ENCODE peak calls at places on chromosomes 16 and 17, in ten cellular contexts. K is vagina, B is GM23338, W is GM12891, R is suprapubic skin, M is HL-60, C is endothelial cell of umbilical vein, S is breast epithelium, X is stomach, I is GM12878. Q is an unnamed sample.

GRCh38 chr16:79287424-79287917 is 313.1 kb downstream of the MAF start:
- DNase-seq in M (no peak), W (no peak), R (no peak), C (no peak), I (no peak), B (no peak), X (no peak), K (no peak), S (no peak), Q (no peak)

GRCh38 chr16:63461248-63461841 is 1425.1 kb upstream of the CDH8 start:
- DNase-seq in X (no peak), W (no peak), C (peak; percentile 72), R (no peak), I (no peak), S (no peak), K (no peak), B (peak; percentile 75), M (no peak), Q (peak; percentile 7)

GRCh38 chr17:66652840-66653507 is 181.9 kb upstream of the CACNG5 start:
- DNase-seq in R (no peak), B (no peak), W (no peak), K (no peak), I (no peak), C (peak; percentile 14), M (no peak), S (no peak), X (no peak), Q (no peak)

GRCh38 chr17:78828470-78829185 is 12.0 kb downstream of the USP36 start:
- DNase-seq in M (no peak), B (peak; percentile 30), K (no peak), I (no peak), C (peak; percentile 35), R (no peak), W (no peak), S (no peak), X (no peak), Q (no peak)

GRCh38 chr16:70685061-70685937 is 554 bp downstream of the MTSS2 start:
- DNase-seq in I (no peak), K (no peak), W (peak; percentile 73), R (no peak), B (no peak), X (no peak), S (no peak), C (no peak), M (no peak), Q (no peak)

GRCh38 chr17:75920045-75920560 is 15.4 kb upstream of the MRPL38 start:
- DNase-seq in K (no peak), I (no peak), W (no peak), M (no peak), S (no peak), X (no peak), B (no peak), C (no peak), R (no peak), Q (no peak)

GRCh38 chr17:29625037-29625750 is 2.5 kb upstream of the CORO6 start:
- DNase-seq in B (peak; percentile 75), K (no peak), S (no peak), I (no peak), C (no peak), M (no peak), X (no peak), W (no peak), R (no peak), Q (no peak)

GRCh38 chr16:4968879-4969278 is 10.7 kb downstream of the SEC14L5 start:
- DNase-seq in R (no peak), C (no peak), I (no peak), S (no peak), X (no peak), B (peak; percentile 80), W (no peak), K (no peak), M (no peak), Q (no peak)

GRCh38 chr16:66511615-66512500 is 38.1 kb downstream of the TK2 start:
- DNase-seq in S (peak; percentile 36), B (peak; percentile 75), X (peak; percentile 25), C (peak; percentile 70), I (no peak), R (no peak), W (no peak), M (no peak), K (no peak), Q (peak; percentile 53)
- TF ChIP-seq POLR2AphosphoS5 in S (peak; percentile 64), B (no peak), X (no peak), C (peak; percentile 20), I (no peak), R (no peak), W (no peak), M (no peak), K (peak; percentile 19), Q (peak; percentile 51)

DNA sequence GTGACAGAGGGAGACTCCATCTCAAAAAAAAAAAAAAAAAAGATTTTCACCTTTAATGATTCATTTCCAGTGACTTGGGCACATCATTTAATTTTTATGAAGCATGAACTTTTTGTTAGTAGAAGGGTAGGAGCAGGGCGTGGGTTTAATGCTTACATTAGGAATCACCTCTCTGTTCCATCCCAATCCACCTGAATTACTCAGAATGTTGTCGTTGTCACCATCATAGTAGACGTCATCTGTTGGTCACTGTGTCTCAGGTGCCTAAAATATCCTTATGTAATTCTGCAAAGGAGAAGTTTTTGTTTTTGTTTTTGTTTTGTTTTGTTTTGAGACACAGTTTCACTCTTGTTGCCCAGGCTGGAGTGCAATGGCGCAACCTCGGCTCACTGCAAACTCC is 38.3 kb upstream of the TEKT3 start:
- DNase-seq in S (no peak), B (no peak), R (no peak), M (no peak), X (no peak), C (no peak), W (no peak), I (no peak), K (no peak), Q (no peak)
- TF ChIP-seq POLR2AphosphoS5 in S (no peak), B (no peak), R (no peak), M (no peak), X (no peak), C (no peak), W (no peak), I (no peak), K (no peak), Q (no peak)

GRCh38 chr16:254461-254860 is 19.8 kb downstream of the FAM234A start:
- DNase-seq in M (no peak), W (no peak), K (no peak), X (no peak), C (no peak), B (no peak), R (no peak), S (no peak), I (no peak), Q (no peak)

GRCh38 chr16:255183-255582 is 20.6 kb downstream of the RGS11 start:
- DNase-seq in S (no peak), M (no peak), K (no peak), B (no peak), C (no peak), X (no peak), R (no peak), W (no peak), I (no peak), Q (no peak)

GRCh38 chr16:249431-249830 is 14.8 kb downstream of the FAM234A start:
- DNase-seq in K (no peak), M (no peak), W (no peak), I (no peak), C (no peak), X (no peak), B (no peak), S (no peak), R (no peak), Q (no peak)

GRCh38 chr16:253833-254232 is 19.2 kb downstream of the FAM234A start:
- DNase-seq in M (no peak), K (no peak), I (no peak), S (no peak), C (no peak), W (peak; percentile 27), B (no peak), R (no peak), X (no peak), Q (no peak)

GRCh38 chr16:252366-253337 is 18.0 kb downstream of the FAM234A start:
- DNase-seq in R (no peak), M (no peak), S (no peak), K (no peak), I (peak; percentile 40), C (peak; percentile 53), B (no peak), W (peak; percentile 67), X (no peak), Q (no peak)
- TF ChIP-seq POLR2AphosphoS5 in R (no peak), M (no peak), S (no peak), K (no peak), I (no peak), C (no peak), B (no peak), W (no peak), X (no peak), Q (no peak)

GRCh38 chr17:63679214-63679613 is 20.7 kb downstream of the LIMD2 start:
- DNase-seq in I (no peak), R (no peak), M (no peak), X (no peak), W (no peak), K (no peak), C (no peak), S (no peak), B (peak; percentile 60), Q (no peak)

GRCh38 chr17:63680700-63681099 is 19.2 kb downstream of the LIMD2 start:
- DNase-seq in C (no peak), S (no peak), R (no peak), W (no peak), B (no peak), X (no peak), M (no peak), I (no peak), K (no peak), Q (no peak)

GRCh38 chr17:63676540-63676933 is 23.4 kb downstream of the LIMD2 start:
- DNase-seq in R (peak; percentile 6), I (no peak), M (no peak), B (no peak), W (no peak), C (peak; percentile 65), X (no peak), K (no peak), S (no peak), Q (no peak)

GRCh38 chr17:63675231-63675606 is 24.7 kb downstream of the LIMD2 start:
- DNase-seq in K (no peak), B (peak; percentile 68), S (no peak), X (no peak), R (no peak), M (no peak), C (peak; percentile 85), W (no peak), I (no peak), Q (no peak)

DNA sequence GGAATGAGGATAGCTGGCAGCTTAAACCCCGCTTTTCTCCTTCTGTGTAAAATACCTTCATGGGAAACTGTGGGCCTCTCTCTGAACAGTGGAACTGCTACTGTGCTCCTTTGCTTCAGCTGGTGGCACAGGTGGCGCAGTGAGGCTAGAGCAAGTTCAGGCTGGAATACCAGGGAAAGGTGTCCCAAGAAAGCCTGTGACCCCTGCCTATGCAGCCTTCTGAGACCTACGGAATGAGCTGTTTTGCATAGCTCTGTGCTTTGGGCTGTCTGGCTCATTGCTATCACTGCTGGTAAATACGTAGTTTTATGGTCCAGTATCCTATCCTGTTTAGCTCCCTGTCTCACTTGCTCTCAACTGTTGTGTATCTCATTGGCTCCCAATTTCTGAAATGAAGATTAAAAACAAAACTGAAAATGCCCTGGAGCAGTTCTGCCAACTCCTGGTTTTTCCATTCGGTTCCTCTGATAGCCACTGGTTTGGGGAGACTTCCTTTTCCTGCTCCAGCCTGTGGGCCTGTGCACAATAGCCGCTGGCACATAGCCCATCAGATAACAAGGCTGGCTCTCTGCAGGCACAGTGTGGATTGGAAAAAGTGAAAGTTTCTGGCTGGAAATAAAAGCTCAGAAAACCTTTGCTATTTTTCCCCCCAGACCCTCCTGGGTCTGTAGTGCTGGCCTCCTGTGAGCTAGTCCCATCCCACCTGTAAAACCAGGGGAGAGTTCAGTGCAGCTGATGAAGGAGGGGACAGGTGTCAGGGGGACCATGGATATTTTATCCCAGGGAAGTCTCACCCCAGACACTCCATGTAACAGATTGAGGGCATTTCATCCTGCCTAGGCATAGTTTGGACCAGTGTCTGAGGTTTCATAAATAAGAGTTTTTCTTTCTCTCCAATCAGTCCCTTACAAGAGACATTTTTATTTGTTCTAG is 24.1 kb downstream of the LIMD2 start:
- DNase-seq in X (peak; percentile 93), B (peak; percentile 19), S (peak; percentile 80), I (no peak), M (no peak), W (no peak), R (no peak), C (peak; percentile 99), K (no peak), Q (peak; percentile 94)
- TF ChIP-seq POLR2AphosphoS5 in X (peak; percentile 27), B (no peak), S (no peak), I (no peak), M (peak; percentile 21), W (no peak), R (no peak), C (peak; percentile 94), K (no peak), Q (peak; percentile 83)